ENCODE peak calls at places on chromosome 2, in eight cellular contexts. H is A549, F is SK-N-SH, J is H1, W is upper lobe of left lung, E is sigmoid colon, A is stomach, M is transverse colon. L is an unnamed sample.
A peak's percentile ranks its signal among the peaks of the same experiment; 100 is the strongest.

GRCh38 chr2:71608441-71608840 is 155.1 kb downstream of the DYSF start:
- DNase-seq in H (no peak), F (no peak), J (no peak), W (no peak), E (no peak), A (no peak), M (no peak), L (peak; percentile 47)

GRCh38 chr2:126949775-126950174 is 51.1 kb downstream of the TEX51 start:
- DNase-seq in H (no peak), F (no peak), J (no peak), W (no peak), E (no peak), A (no peak), M (no peak), L (no peak)

GRCh38 chr2:6845312-6845711 is 20.4 kb downstream of the CMPK2 start:
- DNase-seq in H (no peak), F (no peak), J (no peak), W (no peak), E (no peak), A (no peak), M (no peak), L (no peak)

GRCh38 chr2:101951296-101951695 is 40.5 kb upstream of the IL1R2 start:
- DNase-seq in H (no peak), F (no peak), J (no peak), W (no peak), E (no peak), A (no peak), M (no peak), L (no peak)

GRCh38 chr2:54726431-54726830 is 3.0 kb downstream of the EML6 start:
- DNase-seq in H (no peak), F (no peak), J (no peak), W (no peak), E (no peak), A (no peak), M (no peak), L (no peak)

GRCh38 chr2:127082974-127083373 is 24.0 kb downstream of the BIN1 start:
- DNase-seq in H (no peak), F (no peak), J (no peak), W (no peak), E (no peak), A (no peak), M (no peak), L (no peak)

GRCh38 chr2:64478502-64479230 is 24.7 kb downstream of the LGALSL start:
- DNase-seq in H (no peak), F (no peak), J (no peak), W (peak; percentile 2), E (no peak), A (no peak), M (no peak), L (no peak)

GRCh38 chr2:192544371-192544955 is 349.7 kb upstream of the TMEFF2 start:
- DNase-seq in H (no peak), F (no peak), J (no peak), W (no peak), E (no peak), A (no peak), M (no peak), L (no peak)

GRCh38 chr2:238920601-238921001 is 72.7 kb downstream of the TWIST2 start:
- DNase-seq in H (no peak), F (no peak), J (no peak), W (no peak), E (peak; percentile 49), A (no peak), M (no peak), L (peak; percentile 40)

GRCh38 chr2:55842009-55842408 is 81.6 kb downstream of the EFEMP1 start:
- DNase-seq in H (peak; percentile 21), F (no peak), J (no peak), W (no peak), E (no peak), A (no peak), M (no peak), L (no peak)

GRCh38 chr2:120893874-120894584 is 158.4 kb downstream of the GLI2 start:
- DNase-seq in H (no peak), F (no peak), J (no peak), W (no peak), E (no peak), A (no peak), M (no peak), L (no peak)

GRCh38 chr2:232863996-232864395 is 6.1 kb upstream of the SNORC start:
- DNase-seq in H (no peak), F (no peak), J (no peak), W (no peak), E (no peak), A (no peak), M (no peak), L (peak; percentile 20)

DNA sequence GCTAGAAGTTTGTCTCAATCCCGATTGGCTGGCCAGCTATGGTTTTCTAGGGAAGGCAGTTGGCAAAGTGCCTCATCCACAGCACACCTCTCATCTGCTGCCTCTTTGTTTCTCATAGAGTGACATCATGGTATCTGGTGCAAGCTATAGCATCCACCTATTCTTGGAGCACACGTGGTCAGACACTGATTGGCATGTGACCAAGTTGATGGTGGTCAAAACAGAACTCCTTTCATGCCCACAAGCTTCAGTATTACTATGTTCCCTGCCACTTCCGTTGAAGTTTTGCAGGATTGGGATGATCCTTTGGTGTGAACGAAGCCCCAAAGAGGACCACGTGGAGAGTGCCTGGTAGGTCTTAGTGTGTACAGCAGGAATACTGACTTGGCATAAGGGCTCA is 28.8 kb downstream of the TTC32 start:
- DNase-seq in H (no peak), F (no peak), J (no peak), W (no peak), E (peak; percentile 32), A (no peak), M (no peak), L (peak; percentile 10)
- TF ChIP-seq CTCF in H (no peak), F (no peak), J (no peak), W (no peak), E (no peak), A (no peak), M (no peak), L (no peak)

GRCh38 chr2:166173263-166173662 is 45.4 kb upstream of the SCN1A start:
- DNase-seq in H (no peak), F (no peak), J (no peak), W (no peak), E (no peak), A (no peak), M (no peak), L (no peak)
- TF ChIP-seq EP300 in H (no peak), F (no peak), J (no peak), W (no peak), E (no peak), A (no peak), M (no peak), L (no peak)

GRCh38 chr2:25129901-25130520 is 38.4 kb downstream of the POMC start:
- DNase-seq in H (no peak), F (no peak), J (no peak), W (no peak), E (no peak), A (no peak), M (no peak), L (no peak)

GRCh38 chr2:25131253-25131566 is 37.2 kb downstream of the POMC start:
- DNase-seq in H (no peak), F (no peak), J (no peak), W (peak; percentile 85), E (no peak), A (no peak), M (no peak), L (no peak)

GRCh38 chr2:25131567-25132295 is 36.6 kb downstream of the POMC start:
- DNase-seq in H (no peak), F (no peak), J (no peak), W (peak; percentile 90), E (no peak), A (peak; percentile 30), M (peak; percentile 65), L (no peak)

GRCh38 chr2:25132693-25133092 is 35.7 kb downstream of the POMC start:
- DNase-seq in H (no peak), F (no peak), J (no peak), W (peak; percentile 53), E (no peak), A (no peak), M (no peak), L (no peak)

DNA sequence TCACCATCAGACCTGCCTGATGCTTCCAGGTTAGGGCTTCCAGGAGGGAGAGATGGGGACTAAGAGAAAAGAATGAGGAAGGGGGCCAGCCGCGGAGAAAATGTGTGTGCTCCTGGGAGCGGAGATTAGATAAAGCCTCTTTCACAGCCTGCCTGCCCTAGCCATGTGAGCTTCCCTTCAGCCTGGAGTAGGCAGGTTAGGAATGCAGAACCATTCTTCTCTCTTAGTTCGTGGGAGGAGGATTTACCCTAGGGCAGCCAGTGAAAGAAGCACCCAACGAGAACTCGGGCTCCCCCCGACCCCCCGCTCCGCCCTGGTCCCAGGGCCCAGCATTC is 36.1 kb downstream of the POMC start:
- DNase-seq in H (no peak), F (no peak), J (no peak), W (peak; percentile 36), E (no peak), A (no peak), M (no peak), L (no peak)
- H3K4me3 ChIP-seq in H (no peak overlapping the region), F (no peak overlapping the region), J (peak overlapping the region; percentile 23), W (peak overlapping the region; percentile 45), E (no peak overlapping the region), A (peak overlapping the region; percentile 38), M (no peak overlapping the region), L (peak overlapping the region; percentile 43)

GRCh38 chr2:70344195-70344594 is 42.3 kb upstream of the FAM136A start:
- DNase-seq in H (no peak), F (no peak), J (no peak), W (no peak), E (no peak), A (no peak), M (no peak), L (no peak)
- TF ChIP-seq CTCF in H (no peak), F (no peak), J (no peak), W (no peak), E (no peak), A (no peak), M (no peak), L (no peak)

DNA sequence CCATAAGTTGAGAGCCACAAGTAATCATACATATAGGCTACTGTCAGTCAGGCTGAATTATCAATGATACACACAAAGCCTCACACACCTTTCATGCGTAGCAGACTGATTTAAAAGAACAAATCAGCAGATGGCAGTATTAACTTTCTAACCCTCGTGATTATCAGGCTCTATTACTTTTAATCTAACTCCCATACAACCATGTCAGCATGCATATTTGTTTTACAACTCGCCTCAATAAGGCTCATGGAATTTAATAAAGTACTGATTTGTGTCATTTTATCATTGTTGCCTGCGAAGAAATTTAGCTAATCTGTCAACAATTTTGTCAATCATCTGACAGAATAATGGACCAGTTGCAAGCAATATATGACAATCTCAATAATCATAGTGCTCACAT is 82.8 kb downstream of the SLC25A12 start:
- DNase-seq in H (peak; percentile 10), F (peak; percentile 34), J (no peak), W (no peak), E (no peak), A (no peak), M (no peak), L (no peak)
- TF ChIP-seq EP300 in H (no peak), F (no peak), J (no peak), W (no peak), E (no peak), A (no peak), M (no peak), L (no peak)

DNA sequence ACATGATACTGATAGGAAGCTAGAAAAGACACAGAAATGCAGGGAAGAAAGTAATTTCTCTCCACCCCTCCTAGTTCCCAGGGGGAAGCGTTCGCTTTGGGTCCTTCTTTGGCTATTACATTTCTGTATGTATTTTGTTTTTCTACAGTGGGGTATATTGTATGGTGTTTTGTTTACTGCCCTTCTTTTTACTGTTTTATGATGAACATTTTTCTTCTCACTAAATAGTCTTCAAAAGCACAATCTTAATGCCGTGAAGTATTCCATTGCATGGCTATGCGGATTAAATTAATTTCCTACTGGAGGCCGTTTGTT is 354 bp upstream of the TMBIM1 start:
- DNase-seq in H (no peak), F (no peak), J (no peak), W (no peak), E (no peak), A (no peak), M (no peak), L (no peak)
- H3K4me3 ChIP-seq in H (peak overlapping the region; percentile 91), F (no peak overlapping the region), J (peak overlapping the region; percentile 64), W (peak overlapping the region; percentile 97), E (peak overlapping the region; percentile 96), A (peak overlapping the region; percentile 64), M (no peak overlapping the region), L (peak overlapping the region; percentile 73)

L was measured in suprapubic skin.